ENCODE peak calls at places on chromosomes 3 and 15, in eight cellular contexts. P, M, I, C, K, B, U and O are unnamed samples.

GRCh38 chr3:148366743-148367410 is 330.8 kb upstream of the AGTR1 start:
- DNase-seq in K (no peak), U (no peak), B (no peak), P (no peak), M (no peak), C (peak), I (no peak), O (peak)

GRCh38 chr3:150779402-150779858 is 16.5 kb upstream of the SIAH2 start:
- DNase-seq in M (no peak), P (no peak), C (no peak), U (no peak), K (no peak), B (no peak), I (no peak), O (no peak)

GRCh38 chr15:59522988-59523461 is 85.0 kb downstream of the FAM81A start:
- DNase-seq in U (peak), K (no peak), M (no peak), P (no peak), C (peak), B (no peak), I (peak), O (no peak)

GRCh38 chr3:39705351-39705900 is 104.0 kb upstream of the MYRIP start:
- DNase-seq in B (no peak), U (no peak), C (no peak), K (peak), I (no peak), P (no peak), M (no peak), O (no peak)

GRCh38 chr3:50612973-50613851 is 1.6 kb upstream of the CISH start:
- DNase-seq in P (no peak), B (no peak), M (no peak), C (no peak), K (no peak), I (no peak), U (no peak), O (no peak)

GRCh38 chr3:110405830-110406580 is 665.6 kb upstream of the NECTIN3 start:
- DNase-seq in U (no peak), C (no peak), P (no peak), B (no peak), I (no peak), M (no peak), K (no peak), O (no peak)

GRCh38 chr3:24951186-24951585 is 456.5 kb upstream of the THRB start:
- DNase-seq in C (no peak), M (no peak), K (no peak), B (no peak), P (no peak), I (no peak), U (no peak), O (no peak)

GRCh38 chr3:41662288-41662687 is 299.6 kb downstream of the ULK4 start:
- DNase-seq in I (no peak), K (no peak), C (no peak), M (no peak), P (no peak), B (no peak), U (no peak), O (no peak)

GRCh38 chr3:128496602-128497304 is 3.8 kb upstream of the GATA2 start:
- DNase-seq in P (no peak), B (no peak), C (no peak), M (no peak), I (no peak), K (no peak), U (no peak), O (no peak)

GRCh38 chr15:52678468-52679231 is 538 bp downstream of the ATOSA start:
- DNase-seq in B (peak), C (peak), P (peak), K (peak), U (peak), M (no peak), I (no peak), O (peak)

GRCh38 chr3:45547764-45548683 is 46.5 kb upstream of the LIMD1 start:
- DNase-seq in C (no peak), B (no peak), U (no peak), K (no peak), M (no peak), I (no peak), P (no peak), O (no peak)

GRCh38 chr3:193292386-193292785 is 51.4 kb downstream of the PLAAT1 start:
- DNase-seq in P (no peak), I (no peak), M (no peak), U (no peak), K (no peak), B (no peak), C (no peak), O (no peak)

GRCh38 chr3:73072634-73073033 is 11.2 kb downstream of the EBLN2 start:
- DNase-seq in C (no peak), U (no peak), P (no peak), M (no peak), I (no peak), K (no peak), B (no peak), O (no peak)

GRCh38 chr3:191961036-191961435 is 500.1 kb downstream of the PYDC2 start:
- DNase-seq in B (no peak), P (no peak), U (no peak), C (no peak), K (no peak), M (no peak), I (no peak), O (no peak)

GRCh38 chr3:74267583-74268184 is 346.8 kb downstream of the CNTN3 start:
- DNase-seq in M (no peak), U (no peak), P (no peak), B (no peak), I (no peak), K (no peak), C (no peak), O (no peak)

GRCh38 chr15:78394981-78395619 is 42.9 kb upstream of the IREB2 start:
- DNase-seq in M (no peak), B (no peak), U (no peak), C (no peak), K (no peak), I (no peak), P (no peak), O (no peak)

GRCh38 chr3:54891540-54891897 is 36.3 kb downstream of the LRTM1 start:
- DNase-seq in I (peak), K (peak), B (peak), U (no peak), P (peak), C (no peak), M (no peak), O (no peak)

GRCh38 chr3:16476636-16477035 is 36.9 kb downstream of the RFTN1 start:
- DNase-seq in U (no peak), C (no peak), K (peak), M (no peak), B (no peak), I (peak), P (no peak), O (no peak)

GRCh38 chr3:134357914-134358811 is 16.1 kb downstream of the AMOTL2 start:
- DNase-seq in M (no peak), U (no peak), C (no peak), P (no peak), I (peak), B (peak), K (peak), O (no peak)

GRCh38 chr3:159978353-159978752 is 10.3 kb upstream of the IL12A start:
- DNase-seq in C (no peak), M (no peak), K (no peak), P (no peak), B (no peak), U (no peak), I (no peak), O (no peak)